ENCODE peak calls at places on chromosome 2, in five cellular contexts. O is NCI-H510A; H is activated CD8-positive, alpha-beta memory T cell treated with anti-CD3 and anti-CD28 coated beads, Interleukin-2, amount 10 ng/mL, durations not matched to agents 7 days and 5 days; W is activated T-cell treated with anti-CD3 and anti-CD28 coated beads, Interleukin-2, amount 50 U/mL, for 24 hours; T is activated naive CD4-positive, alpha-beta T cell. X is an unnamed sample.

GRCh38 chr2:43480874-43481273 is 115.0 kb downstream of the THADA start:
- DNase-seq in O (no peak), H (no peak), W (no peak), T (no peak), X (no peak)

GRCh38 chr2:88181511-88181910 is 11.4 kb downstream of the THNSL2 start:
- DNase-seq in O (no peak), H (no peak), W (no peak), T (no peak), X (no peak)

GRCh38 chr2:27375513-27376099 is 4.9 kb downstream of the ZNF513 start:
- DNase-seq in O (no peak), H (no peak), W (no peak), T (no peak), X (no peak)

GRCh38 chr2:84717302-84717701 is 163.6 kb downstream of the TRABD2A start:
- DNase-seq in O (peak; percentile 3), H (no peak), W (no peak), T (no peak), X (no peak)

GRCh38 chr2:24380687-24381271 is 20.4 kb upstream of the ITSN2 start:
- DNase-seq in O (no peak), H (no peak), W (no peak), T (no peak), X (no peak)

GRCh38 chr2:109397883-109398282 is 215.9 kb downstream of the SEPTIN10 start:
- DNase-seq in O (no peak), H (no peak), W (no peak), T (no peak), X (no peak)

GRCh38 chr2:89763254-89763580 is 1071.7 kb downstream of the RPIA start:
- DNase-seq in O (no peak), H (no peak), W (no peak), T (no peak), X (no peak)

GRCh38 chr2:107927034-107927534 is 59.2 kb upstream of the SLC5A7 start:
- DNase-seq in O (no peak), H (no peak), W (no peak), T (no peak), X (no peak)

GRCh38 chr2:144996225-144996795 is 476.4 kb upstream of the ZEB2 start:
- DNase-seq in O (no peak), H (no peak), W (no peak), T (no peak), X (no peak)

GRCh38 chr2:26039603-26040367 is 5.9 kb downstream of the RAB10 start:
- DNase-seq in O (no peak), H (no peak), W (no peak), T (no peak), X (no peak)

GRCh38 chr2:240622631-240623235 is 2.5 kb upstream of the GPR35 start:
- DNase-seq in O (no peak), H (no peak), W (peak; percentile 70), T (no peak), X (no peak)

GRCh38 chr2:47486858-47487497 is 84.0 kb downstream of the MSH2 start:
- DNase-seq in O (no peak), H (no peak), W (no peak), T (no peak), X (no peak)

GRCh38 chr2:239312081-239312501 is 88.7 kb downstream of the HDAC4 start:
- DNase-seq in O (no peak), H (peak; percentile 23), W (peak; percentile 23), T (no peak), X (no peak)

GRCh38 chr2:119645173-119645846 is 33.7 kb upstream of the TMEM177 start:
- DNase-seq in O (no peak), H (no peak), W (no peak), T (no peak), X (no peak)

GRCh38 chr2:140502951-140503630 is 1627.7 kb downstream of the LRP1B start:
- DNase-seq in O (no peak), H (no peak), W (no peak), T (no peak), X (no peak)

GRCh38 chr2:159585607-159586006 is 30.7 kb downstream of the BAZ2B start:
- DNase-seq in O (no peak), H (no peak), W (no peak), T (no peak), X (no peak)

GRCh38 chr2:204012081-204012653 is 75.6 kb downstream of the ICOS start:
- DNase-seq in O (no peak), H (no peak), W (no peak), T (no peak), X (no peak)

GRCh38 chr2:219440388-219441256 is 6.0 kb downstream of the SPEG start:
- DNase-seq in O (no peak), H (no peak), W (no peak), T (no peak), X (no peak)

GRCh38 chr2:213664817-213665216 is 380.6 kb downstream of the SPAG16 start:
- DNase-seq in O (no peak), H (no peak), W (no peak), T (no peak), X (no peak)

GRCh38 chr2:69344305-69344704 is 42.7 kb downstream of the GFPT1 start:
- DNase-seq in O (no peak), H (no peak), W (no peak), T (no peak), X (no peak)

GRCh38 chr2:31945572-31945935 is 65.3 kb downstream of the MEMO1 start:
- DNase-seq in O (no peak), H (no peak), W (no peak), T (no peak), X (no peak)

GRCh38 chr2:173221081-173221695 is 133.5 kb upstream of the CDCA7 start:
- DNase-seq in O (no peak), H (no peak), W (no peak), T (no peak), X (no peak)

GRCh38 chr2:31384351-31384750 is 30.2 kb downstream of the XDH start:
- DNase-seq in O (no peak), H (peak; percentile 63), W (no peak), T (no peak), X (no peak)

GRCh38 chr2:154261473-154262027 is 389.8 kb downstream of the GALNT13 start:
- DNase-seq in O (no peak), H (no peak), W (no peak), T (no peak), X (no peak)

GRCh38 chr2:7612969-7613368 is 695.8 kb downstream of the RNF144A start:
- DNase-seq in O (no peak), H (no peak), W (no peak), T (no peak), X (no peak)

GRCh38 chr2:118913131-118913804 is 28.7 kb upstream of the MARCO start:
- DNase-seq in O (no peak), H (no peak), W (no peak), T (no peak), X (no peak)